ENCODE peak calls at places on chromosomes 16 and 17, in ten cellular contexts. Y, M, W, C, O, E, B, K, H and R are unnamed samples.

GRCh38 chr17:82400830-82401229 is 17.3 kb upstream of the HEXD start:
- DNase-seq in K (no peak), C (no peak), B (peak), Y (no peak), M (peak), E (no peak), H (no peak), W (peak), O (no peak), R (peak)

GRCh38 chr17:45224671-45225050 is 3.0 kb downstream of the FMNL1 start:
- DNase-seq in M (no peak), K (no peak), H (no peak), Y (no peak), C (no peak), B (no peak), E (no peak), O (no peak), W (peak), R (no peak)

GRCh38 chr16:85717393-85718152 is 28.8 kb upstream of the GINS2 start:
- DNase-seq in O (peak), K (peak), M (peak), B (peak), W (peak), H (peak), E (peak), C (peak), Y (peak), R (no peak)

GRCh38 chr17:67687541-67687940 is 30.2 kb upstream of the NOL11 start:
- DNase-seq in C (no peak), Y (no peak), E (no peak), H (no peak), B (no peak), M (no peak), O (no peak), W (no peak), K (no peak), R (no peak)

GRCh38 chr16:68331879-68332410 is 21.1 kb downstream of the PRMT7 start:
- DNase-seq in Y (no peak), K (no peak), B (no peak), E (no peak), C (no peak), H (no peak), W (no peak), M (no peak), O (no peak), R (no peak)

GRCh38 chr16:85304337-85304736 is 192.1 kb upstream of the CIBAR2 start:
- DNase-seq in O (no peak), W (no peak), C (no peak), M (no peak), K (no peak), B (no peak), E (no peak), Y (no peak), H (no peak), R (no peak)

GRCh38 chr17:12053552-12053951 is 32.9 kb downstream of the MAP2K4 start:
- DNase-seq in W (no peak), B (no peak), K (no peak), H (no peak), M (no peak), O (no peak), E (no peak), C (no peak), Y (no peak), R (no peak)

GRCh38 chr17:15291674-15292361 is 26.7 kb upstream of the PMP22 start:
- DNase-seq in M (peak), W (no peak), K (no peak), O (no peak), B (no peak), H (no peak), Y (no peak), E (no peak), C (no peak), R (peak)

GRCh38 chr16:57039148-57039812 is 49.9 kb downstream of the NLRC5 start:
- DNase-seq in Y (no peak), E (no peak), M (no peak), H (no peak), W (peak), K (no peak), O (no peak), B (no peak), C (no peak), R (no peak)

GRCh38 chr17:44417553-44417952 is 28.1 kb upstream of the ITGA2B start:
- DNase-seq in W (no peak), O (no peak), H (peak), E (no peak), Y (no peak), M (no peak), B (no peak), C (no peak), K (no peak), R (no peak)

GRCh38 chr16:22116095-22116700 is 23.9 kb downstream of the VWA3A start:
- DNase-seq in Y (no peak), W (no peak), H (no peak), B (no peak), E (no peak), C (no peak), M (no peak), O (no peak), K (no peak), R (no peak)

GRCh38 chr17:65438173-65438572 is 123.3 kb downstream of the AXIN2 start:
- DNase-seq in H (no peak), M (no peak), E (no peak), Y (no peak), O (no peak), B (no peak), K (no peak), W (no peak), C (no peak), R (no peak)

GRCh38 chr17:30332057-30332542 is 1.8 kb downstream of the TMIGD1 start:
- DNase-seq in Y (no peak), E (no peak), O (no peak), W (no peak), B (no peak), M (no peak), K (no peak), C (no peak), H (peak), R (no peak)

GRCh38 chr16:3878610-3879009 is 1.9 kb downstream of the CREBBP start:
- DNase-seq in C (no peak), O (no peak), H (no peak), E (no peak), Y (no peak), W (no peak), M (no peak), B (no peak), K (no peak), R (no peak)

GRCh38 chr16:30637952-30638351 is 12.8 kb upstream of the PRR14 start:
- DNase-seq in K (no peak), E (no peak), C (no peak), H (peak), W (no peak), O (no peak), B (no peak), Y (no peak), M (no peak), R (no peak)

GRCh38 chr16:57474671-57475661 is 11.3 kb downstream of the DOK4 start:
- DNase-seq in C (no peak), O (no peak), M (no peak), B (no peak), K (no peak), Y (no peak), H (no peak), W (peak), E (no peak), R (peak)

GRCh38 chr17:82391496-82392066 is 20.0 kb downstream of the UTS2R start:
- DNase-seq in K (no peak), B (peak), H (no peak), E (no peak), W (no peak), C (no peak), O (no peak), Y (no peak), M (no peak), R (no peak)

GRCh38 chr17:29593546-29594440 is 861 bp downstream of the ANKRD13B start:
- DNase-seq in C (no peak), H (peak), Y (no peak), W (peak), E (peak), K (no peak), M (no peak), B (peak), O (peak), R (no peak)

GRCh38 chr17:5355416-5356129 is 63.9 kb downstream of the NUP88 start:
- DNase-seq in Y (peak), W (no peak), O (no peak), K (no peak), E (no peak), B (no peak), M (no peak), H (no peak), C (no peak), R (no peak)

GRCh38 chr17:18219016-18219415 is 6.4 kb upstream of the LLGL1 start:
- DNase-seq in H (no peak), K (no peak), E (no peak), Y (peak), O (no peak), W (no peak), C (no peak), M (peak), B (no peak), R (no peak)

GRCh38 chr17:49365667-49366066 is 3.6 kb upstream of the ZNF652 start:
- DNase-seq in Y (no peak), B (no peak), O (no peak), K (no peak), E (no peak), H (peak), W (no peak), M (no peak), C (peak), R (no peak)

GRCh38 chr16:57863434-57864160 is 61.3 kb upstream of the KIFC3 start:
- DNase-seq in Y (peak), M (peak), H (peak), C (peak), O (peak), B (no peak), E (peak), W (no peak), K (peak), R (no peak)

GRCh38 chr16:2473999-2474876 is 689 bp upstream of the TBC1D24 start:
- DNase-seq in M (peak), O (no peak), C (peak), Y (no peak), K (no peak), W (peak), H (peak), E (no peak), B (peak), R (no peak)

GRCh38 chr16:50940275-50940854 is 198.5 kb downstream of the CYLD start:
- DNase-seq in K (no peak), O (no peak), M (no peak), Y (no peak), E (no peak), W (no peak), H (no peak), B (no peak), C (no peak), R (no peak)

GRCh38 chr16:66935319-66936011 is at the start of gene CES2:
- DNase-seq in B (no peak), C (peak), Y (no peak), M (peak), O (peak), H (no peak), W (peak), K (peak), E (no peak), R (peak)

GRCh38 chr16:20074089-20074956 is 633 bp upstream of the GPR139 start:
- DNase-seq in O (no peak), M (no peak), H (no peak), W (no peak), C (no peak), Y (no peak), E (no peak), K (no peak), B (no peak), R (no peak)
- TF ChIP-seq CTCF in O (no peak), M (no peak), H (no peak), W (no peak), C (no peak), Y (no peak), E (no peak), K (no peak), B (no peak), R (no peak)

GRCh38 chr17:58328195-58329034 is at the start of gene TSPOAP1:
- DNase-seq in B (peak), W (peak), E (no peak), C (peak), O (no peak), M (no peak), Y (no peak), H (no peak), K (no peak), R (peak)

GRCh38 chr17:58330544-58330996 is 2.0 kb upstream of the TSPOAP1 start:
- DNase-seq in M (no peak), C (no peak), Y (no peak), B (peak), W (no peak), O (no peak), E (no peak), K (no peak), H (no peak), R (no peak)

GRCh38 chr17:58327363-58328194 is 1.0 kb downstream of the TSPOAP1 start:
- DNase-seq in Y (no peak), W (peak), E (no peak), K (no peak), H (no peak), O (no peak), M (no peak), B (peak), C (no peak), R (no peak)

GRCh38 chr17:58329808-58330543 is 1.4 kb upstream of the TSPOAP1 start:
- DNase-seq in K (no peak), W (no peak), O (no peak), H (no peak), C (no peak), E (no peak), M (no peak), B (no peak), Y (no peak), R (no peak)

GRCh38 chr17:58329035-58329807 is 626 bp upstream of the TSPOAP1 start:
- DNase-seq in C (peak), B (peak), K (no peak), W (peak), O (no peak), H (no peak), Y (no peak), M (peak), E (no peak), R (peak)
- TF ChIP-seq POLR2A in C (peak), B (no peak), K (no peak), W (peak), O (no peak), H (no peak), Y (no peak), M (no peak), E (no peak), R (peak)

DNA sequence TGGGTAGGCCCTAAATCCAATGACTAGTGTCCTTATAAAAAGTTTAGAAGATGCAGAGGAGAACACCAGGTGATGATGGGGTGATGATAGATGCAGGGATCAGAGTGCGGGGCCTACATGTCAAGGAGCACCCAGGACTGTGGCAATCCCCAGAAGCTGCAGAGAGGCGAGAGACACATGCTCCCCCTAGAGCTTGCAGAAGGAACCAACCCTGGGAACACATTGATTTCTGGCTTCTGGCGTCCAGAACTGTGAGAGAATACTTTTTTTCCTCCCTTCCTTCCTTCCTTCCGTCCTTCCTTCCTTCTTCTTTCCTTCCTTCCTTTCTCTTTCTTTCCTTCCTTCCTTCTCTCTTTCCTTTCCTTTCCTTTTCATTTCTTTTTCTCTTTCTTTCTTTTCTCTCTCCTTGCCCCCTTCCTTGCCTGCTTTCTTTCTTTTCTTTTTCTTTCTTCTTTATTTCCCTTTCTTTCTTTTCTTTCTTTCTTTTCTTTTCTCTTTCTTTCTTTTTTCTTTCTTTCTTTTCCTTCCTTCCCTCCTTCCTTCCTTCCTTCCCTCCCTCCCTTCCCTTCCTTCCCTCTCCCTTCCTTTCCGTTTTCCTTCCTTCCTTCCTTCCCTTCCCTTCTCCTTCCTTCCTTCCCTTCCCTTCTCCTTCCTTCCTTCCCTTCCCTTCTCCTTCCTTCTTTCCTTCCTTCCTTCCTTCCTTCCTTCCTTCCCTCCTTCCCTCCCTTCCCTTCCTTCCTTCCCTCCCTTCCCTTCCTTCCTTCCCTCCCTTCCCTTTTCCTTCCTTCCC is 134.3 kb downstream of the HAPSTR1 start:
- DNase-seq in W (no peak), K (no peak), E (no peak), Y (no peak), C (no peak), B (no peak), H (peak), O (no peak), M (no peak), R (no peak)
- TF ChIP-seq CTCF in W (no peak), K (no peak), E (no peak), Y (no peak), C (no peak), B (peak), H (peak), O (no peak), M (no peak), R (no peak)

DNA sequence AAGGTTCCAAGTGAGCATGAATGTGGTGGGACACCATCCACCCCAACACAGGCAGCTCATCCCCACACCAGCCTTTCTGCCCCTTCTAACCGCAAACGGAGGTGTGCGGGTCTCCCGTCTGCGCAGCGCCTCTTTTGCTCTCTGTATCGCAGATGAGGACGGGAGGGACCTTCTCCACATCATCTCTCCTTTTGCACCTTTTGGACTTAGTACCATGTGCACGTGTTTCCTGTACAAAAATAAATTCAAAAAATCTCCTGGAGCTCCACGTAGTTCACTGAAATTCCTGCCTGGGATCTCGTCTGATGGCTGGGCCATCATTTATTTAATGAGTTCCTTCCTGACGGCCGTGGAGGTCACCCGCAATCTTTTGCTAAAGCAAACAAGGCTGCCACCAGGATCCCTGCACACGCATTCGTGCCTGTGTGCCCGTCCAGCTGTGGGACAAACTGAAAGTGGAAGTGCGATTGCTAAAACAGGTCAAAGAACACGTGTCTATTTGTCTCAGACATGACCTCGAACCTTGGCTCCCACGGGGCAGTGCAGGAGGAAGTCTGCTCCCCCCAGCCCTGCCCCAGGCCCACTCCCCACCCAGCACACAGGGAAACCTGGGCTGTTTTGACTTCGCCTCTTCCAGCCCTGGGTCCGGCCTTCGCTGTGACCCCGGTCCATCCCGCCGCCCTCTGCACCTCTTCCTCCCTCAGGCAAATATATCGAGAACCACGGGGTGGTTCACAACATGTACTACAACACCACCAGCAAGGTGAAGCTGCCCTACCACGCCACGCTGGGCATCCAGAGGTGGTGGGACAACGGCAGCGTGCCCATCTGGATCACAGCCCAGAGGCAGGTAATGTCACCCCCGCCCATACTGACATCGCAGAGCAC is 2.3 kb downstream of the ENPP7 start:
- DNase-seq in O (no peak), M (peak), Y (peak), H (no peak), B (no peak), W (no peak), C (peak), K (no peak), E (no peak), R (peak)
- TF ChIP-seq POLR2A in O (no peak), M (no peak), Y (no peak), H (no peak), B (no peak), W (no peak), C (no peak), K (no peak), E (no peak), R (no peak)

GRCh38 chr16:89319628-89319882 is 102.1 kb downstream of the ZNF778 start:
- DNase-seq in M (no peak), E (no peak), H (no peak), W (no peak), B (no peak), Y (no peak), O (no peak), C (no peak), K (no peak), R (peak)

GRCh38 chr16:89319883-89320716 is 102.6 kb downstream of the ZNF778 start:
- DNase-seq in K (no peak), C (peak), E (no peak), B (peak), O (no peak), W (peak), M (peak), Y (no peak), H (peak), R (peak)

GRCh38 chr16:89318430-89318758 is 100.9 kb downstream of the ZNF778 start:
- DNase-seq in H (no peak), C (no peak), O (no peak), W (no peak), B (no peak), M (no peak), E (no peak), Y (no peak), K (no peak), R (no peak)

GRCh38 chr16:89317729-89318429 is 100.4 kb downstream of the ZNF778 start:
- DNase-seq in Y (no peak), E (no peak), M (no peak), K (no peak), O (no peak), H (no peak), B (peak), W (peak), C (no peak), R (peak)

DNA sequence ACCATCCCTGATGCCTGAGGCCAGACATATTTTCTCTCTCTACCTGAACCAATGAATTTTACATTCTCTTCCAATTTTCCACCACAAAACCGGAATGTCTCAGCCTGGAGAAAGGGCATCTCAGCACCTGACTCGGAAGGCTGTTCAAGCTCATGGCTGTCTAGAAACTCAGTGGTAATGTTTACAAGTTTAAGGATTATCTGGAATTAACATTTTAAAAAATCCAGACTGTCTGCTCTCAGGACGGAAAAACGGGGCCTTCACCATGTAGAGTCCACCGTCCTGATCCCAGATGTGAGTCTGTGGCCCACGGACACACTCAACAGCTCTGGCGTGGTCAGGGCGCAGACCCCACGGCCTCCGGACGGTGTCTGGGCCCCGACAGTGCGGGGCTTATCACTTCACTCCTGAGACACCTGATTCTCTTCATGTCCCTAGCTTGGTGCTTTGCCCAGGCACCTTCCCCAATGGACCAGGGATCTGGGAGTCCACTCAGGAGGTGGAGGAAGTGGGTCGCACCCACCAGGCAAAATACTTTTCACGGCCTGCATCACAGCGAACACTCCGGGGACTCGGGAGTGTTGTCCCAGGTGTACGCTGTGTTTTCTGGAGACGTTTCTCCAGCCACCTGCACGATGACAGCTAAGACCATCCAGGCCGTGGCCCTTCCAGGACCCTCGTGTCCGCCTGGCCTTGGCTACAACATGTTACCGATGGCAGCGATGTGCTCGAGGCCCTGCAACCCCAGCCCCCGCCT is 101.5 kb downstream of the ZNF778 start:
- DNase-seq in W (peak), Y (no peak), B (peak), E (no peak), O (no peak), M (no peak), K (no peak), C (no peak), H (no peak), R (peak)
- TF ChIP-seq CTCF in W (no peak), Y (no peak), B (no peak), E (no peak), O (no peak), M (no peak), K (no peak), C (no peak), H (no peak), R (no peak)